ENCODE peak calls at places on chromosomes 1 and 21, in ten cellular contexts. R is B cell, O is glutamatergic neuron, K is fibroblast of mammary gland, E is A549, Z is Calu3, C is fibroblast of lung, X is left ventricle myocardium inferior, A is transverse colon, D is omental fat pad. G is an unnamed sample.

GRCh38 chr21:33067457-33067856 is 2.5 kb upstream of the OLIG1 start:
- DNase-seq in R (peak; percentile 40), O (no peak), K (no peak), E (no peak), Z (no peak), C (no peak), X (no peak), A (no peak), D (no peak), G (no peak)

GRCh38 chr1:247335871-247336270 is 4.2 kb upstream of the ZNF496 start:
- DNase-seq in R (no peak), O (peak; percentile 38), K (peak; percentile 72), E (no peak), Z (no peak), C (no peak), X (no peak), A (no peak), D (no peak), G (no peak)

GRCh38 chr1:3521426-3521825 is 67.0 kb downstream of the ARHGEF16 start:
- DNase-seq in R (no peak), O (no peak), K (no peak), E (no peak), Z (no peak), C (no peak), X (no peak), A (no peak), D (no peak), G (no peak)

GRCh38 chr1:180360333-180361075 is 130.4 kb downstream of the LHX4 start:
- DNase-seq in R (no peak), O (no peak), K (peak; percentile 43), E (no peak), Z (no peak), C (peak; percentile 31), X (no peak), A (no peak), D (no peak), G (no peak)

GRCh38 chr21:33655591-33656221 is 13.4 kb downstream of the ITSN1 start:
- DNase-seq in R (no peak), O (no peak), K (peak; percentile 65), E (peak; percentile 91), Z (peak; percentile 66), C (peak; percentile 72), X (no peak), A (no peak), D (no peak), G (no peak)

GRCh38 chr1:207866471-207867135 is 44.3 kb downstream of the CD34 start:
- DNase-seq in R (no peak), O (no peak), K (peak; percentile 66), E (peak; percentile 25), Z (no peak), C (peak; percentile 64), X (peak; percentile 45), A (peak; percentile 54), D (no peak), G (no peak)

GRCh38 chr1:184595609-184596008 is 159.0 kb downstream of the EDEM3 start:
- DNase-seq in R (no peak), O (no peak), K (peak; percentile 84), E (peak; percentile 46), Z (no peak), C (peak; percentile 59), X (no peak), A (no peak), D (no peak), G (no peak)

GRCh38 chr1:51515982-51516638 is 3.0 kb downstream of the EPS15 start:
- DNase-seq in R (no peak), O (no peak), K (no peak), E (no peak), Z (no peak), C (no peak), X (no peak), A (no peak), D (no peak), G (no peak)

GRCh38 chr1:44361478-44361877 is 6.4 kb upstream of the ERI3 start:
- DNase-seq in R (no peak), O (no peak), K (peak; percentile 12), E (peak; percentile 10), Z (peak; percentile 13), C (no peak), X (no peak), A (no peak), D (no peak), G (no peak)

GRCh38 chr1:54125671-54126070 is 27.1 kb downstream of the CDCP2 start:
- DNase-seq in R (no peak), O (no peak), K (no peak), E (peak; percentile 29), Z (peak; percentile 12), C (peak; percentile 17), X (peak; percentile 32), A (peak; percentile 24), D (no peak), G (no peak)

DNA sequence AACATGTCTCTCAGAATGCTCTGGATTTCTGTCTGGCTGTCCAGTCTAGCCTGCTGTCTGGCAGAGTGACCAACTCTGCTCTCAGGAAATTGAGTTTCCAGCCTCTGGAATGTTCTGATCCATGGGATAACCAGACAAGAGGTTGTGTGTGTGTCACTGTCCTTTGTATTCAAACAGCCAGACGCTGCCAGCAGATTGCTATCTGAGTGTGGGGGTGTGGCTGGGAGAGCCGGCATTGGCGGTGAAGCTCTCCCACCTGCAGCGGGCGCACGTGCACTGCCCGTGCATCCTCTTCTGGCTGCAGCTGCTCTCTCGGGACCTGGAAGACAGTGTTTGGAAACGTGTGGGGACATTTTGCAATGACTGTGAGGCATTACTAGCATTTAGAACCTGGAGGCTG is 26.1 kb downstream of the PKP1 start:
- DNase-seq in R (no peak), O (peak; percentile 70), K (no peak), E (peak; percentile 62), Z (peak; percentile 85), C (no peak), X (peak; percentile 67), A (peak; percentile 82), D (no peak), G (peak; percentile 42)
- TF ChIP-seq CTCF in R (no peak), O (no peak), K (no peak), E (no peak), Z (no peak), C (no peak), X (no peak), A (peak; percentile 8), D (no peak), G (peak; percentile 21)

GRCh38 chr21:42234464-42235241 is 15.7 kb downstream of the ABCG1 start:
- DNase-seq in R (peak; percentile 91), O (peak; percentile 90), K (no peak), E (peak; percentile 36), Z (peak; percentile 48), C (peak; percentile 25), X (peak; percentile 72), A (peak; percentile 85), D (no peak), G (peak; percentile 82)

GRCh38 chr21:42231761-42232160 is 12.8 kb downstream of the ABCG1 start:
- DNase-seq in R (no peak), O (no peak), K (no peak), E (no peak), Z (no peak), C (no peak), X (no peak), A (no peak), D (no peak), G (no peak)

GRCh38 chr21:42232176-42232825 is 13.4 kb downstream of the ABCG1 start:
- DNase-seq in R (no peak), O (no peak), K (no peak), E (no peak), Z (no peak), C (no peak), X (no peak), A (no peak), D (no peak), G (no peak)

GRCh38 chr21:42234026-42234425 is 15.1 kb downstream of the ABCG1 start:
- DNase-seq in R (no peak), O (no peak), K (no peak), E (no peak), Z (no peak), C (no peak), X (no peak), A (no peak), D (no peak), G (no peak)

DNA sequence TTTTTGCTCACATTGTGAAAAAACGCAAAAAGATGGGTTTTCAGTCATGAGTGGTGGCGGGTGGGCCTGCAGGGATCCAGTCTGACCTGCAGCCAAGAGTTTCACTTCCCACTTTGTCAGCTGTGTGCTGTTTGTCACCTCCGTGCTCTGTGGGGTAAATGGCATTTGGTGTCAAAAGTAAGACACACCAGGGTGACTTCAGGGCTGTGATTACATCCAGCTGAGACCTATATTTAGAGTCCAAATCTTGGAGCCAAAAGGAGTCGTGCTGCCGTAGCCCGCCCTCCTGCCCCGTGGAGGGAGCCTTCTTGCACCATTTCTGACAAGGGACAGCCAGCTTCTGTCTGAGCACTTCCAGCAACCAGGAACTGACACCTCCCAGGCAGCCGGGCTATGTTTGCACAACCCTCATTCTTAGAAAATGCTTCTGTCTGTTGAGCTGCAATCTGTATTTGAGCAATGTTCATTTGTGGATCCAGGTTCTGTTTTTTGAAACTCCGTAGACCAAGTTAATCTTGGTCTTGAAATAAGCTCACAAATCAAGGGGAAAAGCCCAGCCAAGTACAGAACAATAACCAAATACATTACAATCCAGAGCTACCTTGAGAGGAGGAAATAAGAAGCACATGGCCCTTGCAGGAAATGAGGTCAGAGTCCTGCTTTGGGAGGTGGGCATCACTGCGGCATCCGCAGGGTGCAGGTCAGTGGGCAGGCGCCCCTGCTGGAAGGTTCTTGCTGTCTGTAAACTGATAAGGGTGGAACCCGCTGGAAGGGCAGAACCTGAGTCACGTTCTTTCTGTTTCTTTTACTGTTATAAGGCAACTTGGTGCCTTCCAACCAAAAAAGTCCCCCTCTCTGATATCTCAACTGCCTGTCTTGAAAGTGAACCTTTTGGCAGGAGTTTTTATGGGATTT is 14.4 kb downstream of the ABCG1 start:
- DNase-seq in R (peak; percentile 87), O (no peak), K (peak; percentile 16), E (peak; percentile 21), Z (peak; percentile 16), C (peak; percentile 79), X (peak; percentile 84), A (peak; percentile 77), D (no peak), G (peak; percentile 80)
- TF ChIP-seq CTCF in R (peak; percentile 69), O (no peak), K (peak; percentile 5), E (no peak), Z (no peak), C (peak; percentile 16), X (peak; percentile 53), A (peak; percentile 36), D (no peak), G (peak; percentile 14)

DNA sequence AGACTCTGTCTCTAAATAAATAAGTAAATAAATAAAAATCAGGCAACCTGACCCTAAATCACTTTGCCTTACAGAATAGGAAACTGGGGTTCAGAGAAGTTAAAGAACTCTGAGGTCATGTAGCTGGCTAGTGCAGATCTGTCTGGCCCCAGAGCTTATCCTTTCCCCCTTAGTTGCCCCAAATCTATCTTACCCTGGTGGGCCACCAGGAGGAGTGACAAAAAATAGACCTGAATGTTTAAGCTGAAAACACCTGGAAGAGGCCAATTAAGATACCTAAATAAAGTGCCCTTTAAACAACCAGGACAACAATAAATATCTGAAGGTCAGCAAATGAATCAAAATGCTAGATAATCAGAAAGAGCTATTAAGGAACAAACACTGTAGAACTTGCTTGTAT is 59.7 kb downstream of the TEX35 start:
- DNase-seq in R (no peak), O (no peak), K (no peak), E (no peak), Z (no peak), C (no peak), X (no peak), A (no peak), D (no peak), G (no peak)
- TF ChIP-seq CTCF in R (no peak), O (no peak), K (no peak), E (no peak), Z (no peak), C (no peak), X (no peak), A (no peak), D (no peak), G (no peak)

GRCh38 chr1:223709598-223709997 is 2.7 kb upstream of the CAPN2 start:
- DNase-seq in R (no peak), O (no peak), K (peak; percentile 52), E (peak; percentile 48), Z (no peak), C (peak; percentile 78), X (no peak), A (no peak), D (no peak), G (no peak)
- TF ChIP-seq CTCF in R (no peak), O (no peak), K (peak; percentile 66), E (peak; percentile 29), Z (no peak), C (peak; percentile 77), X (peak; percentile 49), A (peak; percentile 11), D (no peak), G (no peak)